ENCODE peak calls at places on chromosomes 1 and 21, in four cellular contexts. B is A549, Y is WTC11, C is HepG2. Q is an unnamed sample.

GRCh38 chr1:202618387-202619022 is 91.7 kb downstream of the SYT2 start:
- DNase-seq in B (no peak), Y (no peak), C (no peak), Q (no peak)

GRCh38 chr1:51863384-51863783 is 15.1 kb downstream of the NRDC start:
- DNase-seq in B (no peak), Y (no peak), C (no peak), Q (no peak)

GRCh38 chr1:208238710-208239517 is 5.3 kb downstream of the PLXNA2 start:
- DNase-seq in B (peak), Y (peak), C (no peak), Q (peak)

GRCh38 chr1:214354440-214355148 is 73.6 kb downstream of the SMYD2 start:
- DNase-seq in B (no peak), Y (no peak), C (no peak), Q (no peak)

GRCh38 chr1:27760411-27760810 is 12.6 kb upstream of the STX12 start:
- DNase-seq in B (no peak), Y (no peak), C (no peak), Q (no peak)

GRCh38 chr1:53395671-53396215 is 63.5 kb upstream of the DMRTB1 start:
- DNase-seq in B (no peak), Y (no peak), C (no peak), Q (no peak)

GRCh38 chr1:47724427-47724999 is 272.7 kb downstream of the TRABD2B start:
- DNase-seq in B (no peak), Y (no peak), C (no peak), Q (no peak)

GRCh38 chr1:69497847-69498246 is 69.9 kb upstream of the LRRC7 start:
- DNase-seq in B (no peak), Y (no peak), C (no peak), Q (peak)

GRCh38 chr1:43653339-43653738 is 3.4 kb downstream of the KDM4A start:
- DNase-seq in B (peak), Y (peak), C (no peak), Q (peak)

GRCh38 chr1:57033222-57034019 is 67.6 kb upstream of the C8B start:
- DNase-seq in B (no peak), Y (no peak), C (no peak), Q (no peak)

GRCh38 chr1:175090775-175091174 is 23.1 kb downstream of the TNN start:
- DNase-seq in B (no peak), Y (no peak), C (no peak), Q (no peak)

GRCh38 chr1:41726899-41727748 is 191.6 kb downstream of the HIVEP3 start:
- DNase-seq in B (no peak), Y (peak), C (peak), Q (no peak)
- TF ChIP-seq HMGXB4 in B (no peak), Y (no peak), C (no peak), Q (no peak)

GRCh38 chr1:161012420-161012819 is 8.5 kb downstream of the F11R start:
- DNase-seq in B (no peak), Y (no peak), C (no peak), Q (no peak)
- TF ChIP-seq HMGXB4 in B (no peak), Y (no peak), C (no peak), Q (no peak)

GRCh38 chr1:25568090-25568833 is 24.9 kb downstream of the LDLRAP1 start:
- DNase-seq in B (no peak), Y (peak), C (no peak), Q (no peak)
- TF ChIP-seq HMGXB4 in B (no peak), Y (no peak), C (no peak), Q (no peak)

DNA sequence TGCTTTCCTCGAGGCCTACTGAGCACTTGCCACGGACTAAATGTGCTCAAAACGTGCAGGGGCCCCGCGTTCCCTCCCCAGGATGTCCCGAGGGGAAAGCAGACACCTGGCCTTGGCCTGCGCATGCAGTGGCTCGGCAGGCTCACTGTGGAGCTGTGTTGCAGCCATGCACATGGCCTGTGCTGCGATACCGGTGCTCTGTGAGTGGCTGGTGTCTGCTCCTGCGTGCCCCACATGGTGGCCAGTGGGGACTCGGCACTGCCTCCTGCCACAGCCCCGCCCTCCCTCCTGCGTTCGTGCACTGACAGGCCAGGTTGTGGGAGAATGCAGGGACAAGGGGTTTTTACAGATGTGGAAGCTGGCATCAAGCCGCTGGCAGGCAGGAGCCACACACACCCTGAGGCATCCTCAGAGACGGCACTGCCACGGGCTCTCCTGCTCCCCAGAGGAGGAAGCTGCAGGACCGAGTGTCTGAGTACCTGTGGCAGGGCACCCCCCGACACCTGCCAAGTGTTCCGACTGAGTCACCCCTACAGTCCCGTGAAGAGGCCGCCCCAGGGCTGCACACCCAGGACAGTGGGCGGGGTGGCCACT is 16.9 kb upstream of the PTTG1IP start:
- DNase-seq in B (no peak), Y (no peak), C (no peak), Q (no peak)
- TF ChIP-seq HMGXB4 in B (no peak), Y (no peak), C (no peak), Q (no peak)

GRCh38 chr21:32442566-32443318 is 30.2 kb downstream of the EVA1C start:
- DNase-seq in B (no peak), Y (no peak), C (no peak), Q (no peak)

GRCh38 chr21:32437729-32438128 is 25.2 kb downstream of the EVA1C start:
- DNase-seq in B (no peak), Y (no peak), C (no peak), Q (no peak)
- TF ChIP-seq HMGXB4 in B (no peak), Y (no peak), C (no peak), Q (no peak)

GRCh38 chr21:41991659-41992058 is 18.5 kb downstream of the ZBTB21 start:
- DNase-seq in B (no peak), Y (no peak), C (no peak), Q (no peak)

GRCh38 chr21:41995577-41995976 is 14.6 kb downstream of the ZBTB21 start:
- DNase-seq in B (no peak), Y (no peak), C (no peak), Q (no peak)

GRCh38 chr21:41997657-41998056 is 12.5 kb downstream of the ZBTB21 start:
- DNase-seq in B (no peak), Y (no peak), C (no peak), Q (no peak)

GRCh38 chr21:41992576-41992975 is 17.6 kb downstream of the ZBTB21 start:
- DNase-seq in B (no peak), Y (no peak), C (no peak), Q (no peak)

GRCh38 chr21:41993744-41994143 is 16.4 kb downstream of the ZBTB21 start:
- DNase-seq in B (no peak), Y (no peak), C (no peak), Q (no peak)
- TF ChIP-seq HMGXB4 in B (no peak), Y (no peak), C (no peak), Q (no peak)

GRCh38 chr1:173884701-173885100 is 16.5 kb downstream of the ZBTB37 start:
- DNase-seq in B (no peak), Y (no peak), C (no peak), Q (no peak)
- TF ChIP-seq HMGXB4 in B (no peak), Y (no peak), C (no peak), Q (no peak)

DNA sequence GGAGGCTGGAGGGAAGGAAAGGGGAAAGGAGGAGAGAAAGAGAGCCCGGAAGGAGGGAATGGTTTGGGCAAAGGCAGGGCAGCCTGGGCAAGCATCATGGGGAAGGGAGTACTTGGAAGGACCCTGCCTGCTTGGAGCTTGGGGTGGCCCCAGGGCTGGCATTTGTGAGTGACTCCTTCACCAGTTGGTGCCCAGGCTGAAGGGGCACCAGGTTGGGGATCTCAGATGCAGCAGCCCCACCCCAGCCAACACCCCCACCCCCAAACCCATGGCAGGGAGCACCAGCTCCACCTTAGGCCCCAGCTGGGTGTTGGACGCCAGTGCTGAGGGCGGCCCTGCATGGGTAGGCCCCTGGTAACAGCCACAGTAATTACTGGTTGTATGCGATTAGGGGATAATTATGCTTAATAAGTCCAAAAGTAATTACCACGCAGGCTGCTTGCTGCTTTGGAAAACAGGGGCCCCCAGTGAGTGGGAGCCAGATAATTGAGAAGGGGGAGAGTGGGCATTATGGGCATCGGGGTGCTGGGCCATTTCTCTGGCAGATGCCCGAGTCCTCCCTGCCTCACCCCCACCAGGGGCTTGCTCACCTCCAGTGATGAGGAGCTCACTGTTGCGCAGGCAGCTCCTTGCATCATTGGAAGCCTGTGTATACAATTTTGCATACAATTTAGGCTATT is 78.3 kb downstream of the VWA5B1 start:
- DNase-seq in B (no peak), Y (no peak), C (no peak), Q (no peak)
- TF ChIP-seq HMGXB4 in B (no peak), Y (no peak), C (no peak), Q (no peak)

Q was measured in K562.